ENCODE peak calls at places on chromosomes 2 and 18, in four cellular contexts. P is GM12891; D is activated naive CD4-positive, alpha-beta T cell treated with Interleukin-2 at 50 U/mL for 16 hours; R is HT1080. G is an unnamed sample.

GRCh38 chr2:137178955-137179377 is 413.6 kb downstream of the THSD7B start:
- DNase-seq in P (no peak), D (no peak), R (peak), G (peak)

GRCh38 chr2:201254331-201254730 is 6.0 kb upstream of the CASP8 start:
- DNase-seq in P (no peak), D (no peak), R (no peak), G (no peak)

GRCh38 chr2:16104345-16105177 is 164.2 kb downstream of the MYCN start:
- DNase-seq in P (no peak), D (no peak), R (no peak), G (no peak)

GRCh38 chr18:11972371-11973174 is 8.7 kb upstream of the IMPA2 start:
- DNase-seq in P (no peak), D (no peak), R (no peak), G (no peak)

GRCh38 chr2:64976276-64976675 is 12.9 kb upstream of the SLC1A4 start:
- DNase-seq in P (no peak), D (no peak), R (no peak), G (no peak)

GRCh38 chr2:51717318-51717717 is 685.4 kb upstream of the NRXN1 start:
- DNase-seq in P (no peak), D (no peak), R (peak), G (no peak)

GRCh38 chr18:79852561-79853302 is 55.0 kb downstream of the KCNG2 start:
- DNase-seq in P (no peak), D (no peak), R (no peak), G (peak)

GRCh38 chr2:182951948-182952663 is 85.7 kb upstream of the FRZB start:
- DNase-seq in P (no peak), D (no peak), R (no peak), G (peak)

GRCh38 chr2:229245013-229245412 is 26.1 kb downstream of the PID1 start:
- DNase-seq in P (no peak), D (no peak), R (no peak), G (no peak)

GRCh38 chr2:231057590-231057989 is 923 bp downstream of the PSMD1 start:
- DNase-seq in P (no peak), D (no peak), R (no peak), G (no peak)

GRCh38 chr18:7840445-7840844 is 273.3 kb downstream of the PTPRM start:
- DNase-seq in P (no peak), D (no peak), R (no peak), G (no peak)

GRCh38 chr18:70373062-70373519 is 84.2 kb downstream of the SOCS6 start:
- DNase-seq in P (no peak), D (no peak), R (peak), G (no peak)

GRCh38 chr18:23560186-23560585 is 26.1 kb downstream of the NPC1 start:
- DNase-seq in P (no peak), D (no peak), R (no peak), G (no peak)